ENCODE peak calls at places on chromosomes 12 and 14, in eight cellular contexts. S is SK-N-SH, J is GM23338, H is GM12878, G is K562, Q is vagina, N is prostate gland, Y is HCT116. K is an unnamed sample.
A peak's percentile ranks its signal among the peaks of the same experiment; 100 is the strongest.

GRCh38 chr12:129819391-129819790 is 84.4 kb downstream of the TMEM132D start:
- DNase-seq in S (no peak), J (no peak), H (no peak), G (no peak), Q (no peak), N (no peak), Y (no peak), K (no peak)

GRCh38 chr12:50505386-50505827 is 622 bp downstream of the DIP2B start:
- DNase-seq in S (peak; percentile 64), J (no peak), H (no peak), G (peak; percentile 26), Q (no peak), N (peak; percentile 32), Y (no peak), K (no peak)

GRCh38 chr12:30807695-30808034 is 52.9 kb upstream of the CAPRIN2 start:
- DNase-seq in S (no peak), J (no peak), H (no peak), G (no peak), Q (no peak), N (no peak), Y (no peak), K (no peak)

GRCh38 chr12:49945394-49946080 is 5.0 kb upstream of the AQP2 start:
- DNase-seq in S (peak; percentile 91), J (peak; percentile 90), H (peak; percentile 45), G (peak; percentile 90), Q (no peak), N (peak; percentile 37), Y (peak; percentile 62), K (peak; percentile 95)

GRCh38 chr14:103130965-103131364 is 7.7 kb downstream of the TNFAIP2 start:
- DNase-seq in S (peak; percentile 87), J (no peak), H (no peak), G (no peak), Q (no peak), N (peak; percentile 84), Y (no peak), K (no peak)

GRCh38 chr14:77601846-77602609 is 14.4 kb downstream of the SPTLC2 start:
- DNase-seq in S (no peak), J (no peak), H (no peak), G (no peak), Q (no peak), N (no peak), Y (no peak), K (no peak)

GRCh38 chr12:113422030-113422900 is at the start of gene SDSL:
- DNase-seq in S (peak; percentile 75), J (peak; percentile 59), H (peak; percentile 76), G (peak; percentile 81), Q (no peak), N (peak; percentile 49), Y (peak; percentile 48), K (peak; percentile 95)

GRCh38 chr14:81991998-81992397 is 458.3 kb upstream of the SEL1L start:
- DNase-seq in S (no peak), J (peak; percentile 57), H (no peak), G (no peak), Q (no peak), N (no peak), Y (no peak), K (no peak)

GRCh38 chr14:60357551-60357930 is 108.5 kb downstream of the PPM1A start:
- DNase-seq in S (peak; percentile 11), J (no peak), H (no peak), G (no peak), Q (no peak), N (no peak), Y (no peak), K (no peak)

DNA sequence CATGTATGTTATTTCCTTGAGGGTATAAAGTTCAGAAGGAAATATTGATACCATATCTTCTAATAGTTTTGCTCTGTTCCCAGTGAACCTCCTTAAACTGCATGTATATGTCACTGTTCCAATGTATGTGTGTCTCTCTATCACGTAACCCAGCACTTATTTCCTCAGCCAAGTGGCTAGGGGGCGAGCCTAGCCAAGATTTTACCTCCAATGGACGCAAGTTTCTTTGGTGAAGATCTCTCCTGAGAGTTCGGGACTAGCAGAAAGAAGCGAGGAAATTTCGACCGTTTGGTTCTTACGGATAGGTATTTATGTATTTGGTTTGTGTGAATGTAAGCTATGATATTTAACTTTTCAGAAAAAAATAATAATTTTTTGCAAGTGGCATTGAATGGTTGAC is 2.5 kb downstream of the SFSWAP start:
- DNase-seq in S (no peak), J (peak; percentile 41), H (no peak), G (no peak), Q (peak; percentile 34), N (no peak), Y (no peak), K (peak; percentile 45)
- TF ChIP-seq CTCF in S (no peak), J (peak; percentile 71), H (no peak), G (no peak), Q (no peak), N (no peak), Y (peak; percentile 13), K (no peak)

GRCh38 chr12:9784816-9785215 is 24.1 kb upstream of the CD69 start:
- DNase-seq in S (no peak), J (no peak), H (no peak), G (no peak), Q (no peak), N (no peak), Y (no peak), K (no peak)
- H3K4me3 ChIP-seq in S (no peak overlapping the region), J (peak overlapping the region; percentile 14), H (no peak overlapping the region), G (no peak overlapping the region), Q (no peak overlapping the region), N (no peak overlapping the region), Y (no peak overlapping the region), K (no peak overlapping the region)

GRCh38 chr12:31896514-31897039 is 62.6 kb upstream of the RESF1 start:
- DNase-seq in S (no peak), J (peak; percentile 59), H (peak; percentile 99), G (peak; percentile 77), Q (no peak), N (peak; percentile 7), Y (no peak), K (no peak)
- TF ChIP-seq POLR2AphosphoS5 in S (no peak), J (no peak), H (peak; percentile 82), G (no peak), Q (no peak), N (no peak), Y (no peak), K (no peak)

GRCh38 chr12:1761857-1762256 is 58.5 kb upstream of the LRTM2 start:
- DNase-seq in S (no peak), J (no peak), H (no peak), G (no peak), Q (no peak), N (no peak), Y (no peak), K (no peak)

GRCh38 chr12:1766110-1766509 is 54.3 kb upstream of the LRTM2 start:
- DNase-seq in S (no peak), J (no peak), H (no peak), G (no peak), Q (no peak), N (no peak), Y (no peak), K (no peak)

GRCh38 chr12:1758887-1759286 is 61.5 kb upstream of the LRTM2 start:
- DNase-seq in S (no peak), J (no peak), H (no peak), G (no peak), Q (no peak), N (no peak), Y (no peak), K (no peak)

DNA sequence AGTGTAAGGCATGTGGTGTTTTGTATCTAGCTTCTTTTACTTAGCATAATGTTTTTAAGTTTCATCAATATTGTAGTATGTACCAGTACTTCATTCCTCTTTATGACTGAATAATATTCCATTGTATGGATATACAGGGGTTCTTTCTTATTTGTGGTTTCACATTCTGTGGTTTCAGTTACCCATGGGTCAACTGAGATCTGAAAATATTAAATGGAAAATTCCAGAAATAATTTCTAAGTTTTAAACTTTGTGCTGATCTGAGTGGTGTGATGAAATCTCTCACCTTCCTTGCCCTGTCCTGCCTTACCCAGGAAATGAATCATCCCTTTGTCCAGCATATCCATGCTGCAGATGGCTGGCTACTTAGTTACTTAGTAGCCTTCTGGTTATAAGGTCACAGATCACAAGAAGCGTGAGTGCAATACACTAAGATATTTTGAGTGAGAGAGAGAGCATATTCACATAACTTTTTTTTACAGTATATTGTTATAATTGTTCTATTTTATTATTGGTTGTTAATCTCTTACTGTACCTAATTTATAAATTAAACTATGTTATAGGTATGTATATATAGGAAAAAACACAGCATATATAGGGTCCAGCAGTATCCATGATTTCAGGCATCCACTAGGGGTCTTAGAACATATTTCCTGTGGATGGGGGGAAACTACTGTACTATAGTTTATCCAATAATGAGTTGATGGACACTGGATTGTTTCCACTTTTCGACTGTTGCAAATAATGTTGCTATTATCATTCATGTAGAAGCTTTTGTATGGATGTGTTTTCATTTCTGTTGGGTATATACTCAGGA is 59.6 kb upstream of the LRTM2 start:
- DNase-seq in S (no peak), J (no peak), H (no peak), G (peak; percentile 14), Q (no peak), N (no peak), Y (peak; percentile 68), K (no peak)
- TF ChIP-seq CTCF in S (no peak), J (no peak), H (no peak), G (no peak), Q (no peak), N (no peak), Y (no peak), K (no peak)

GRCh38 chr14:33781267-33781666 is 169.6 kb downstream of the EGLN3 start:
- DNase-seq in S (no peak), J (no peak), H (no peak), G (no peak), Q (no peak), N (no peak), Y (no peak), K (no peak)

GRCh38 chr14:33782923-33783322 is 168.0 kb downstream of the EGLN3 start:
- DNase-seq in S (no peak), J (no peak), H (no peak), G (no peak), Q (no peak), N (no peak), Y (no peak), K (no peak)

GRCh38 chr14:33776871-33777270 is 174.0 kb downstream of the EGLN3 start:
- DNase-seq in S (no peak), J (peak; percentile 44), H (no peak), G (no peak), Q (no peak), N (no peak), Y (no peak), K (no peak)

GRCh38 chr14:33777651-33778050 is 173.2 kb downstream of the EGLN3 start:
- DNase-seq in S (no peak), J (no peak), H (no peak), G (no peak), Q (no peak), N (no peak), Y (no peak), K (no peak)

GRCh38 chr14:33780035-33780434 is 170.8 kb downstream of the EGLN3 start:
- DNase-seq in S (no peak), J (no peak), H (no peak), G (no peak), Q (no peak), N (no peak), Y (no peak), K (no peak)
- H3K4me3 ChIP-seq in S (no peak overlapping the region), J (no peak overlapping the region), H (no peak overlapping the region), G (no peak overlapping the region), Q (no peak overlapping the region), N (no peak overlapping the region), Y (no peak overlapping the region), K (no peak overlapping the region)

K was measured in esophagus muscularis mucosa.